ENCODE peak calls at places on chromosomes 16 and 17, in eight cellular contexts. P is B cell, B is LNCaP clone FGC, L is ascending aorta, R is endothelial cell of umbilical vein, G is uterus, X is HFFc6, O is tibial artery. S is an unnamed sample.

GRCh38 chr16:69494993-69495392 is 70.6 kb downstream of the CYB5B start:
- DNase-seq in P (no peak), B (no peak), L (no peak), R (peak), G (no peak), X (no peak), O (no peak), S (no peak)

GRCh38 chr16:24497405-24497804 is 42.0 kb upstream of the RBBP6 start:
- DNase-seq in P (no peak), B (no peak), L (no peak), R (no peak), G (no peak), X (peak), O (no peak), S (no peak)

GRCh38 chr17:66580178-66580577 is 254.7 kb upstream of the CACNG5 start:
- DNase-seq in P (no peak), B (no peak), L (no peak), R (peak), G (peak), X (peak), O (peak), S (no peak)

GRCh38 chr17:8386841-8387240 is 3.8 kb upstream of the RPL26 start:
- DNase-seq in P (no peak), B (no peak), L (no peak), R (no peak), G (no peak), X (no peak), O (no peak), S (no peak)

GRCh38 chr17:11935734-11936406 is 61.4 kb downstream of the ZNF18 start:
- DNase-seq in P (peak), B (peak), L (no peak), R (peak), G (no peak), X (peak), O (no peak), S (no peak)

GRCh38 chr17:227581-228222 is 46.3 kb upstream of the DOC2B start:
- DNase-seq in P (no peak), B (no peak), L (no peak), R (no peak), G (no peak), X (no peak), O (peak), S (no peak)

GRCh38 chr16:20624205-20624604 is 48.0 kb upstream of the ACSM2B start:
- DNase-seq in P (no peak), B (no peak), L (no peak), R (no peak), G (no peak), X (no peak), O (no peak), S (no peak)

GRCh38 chr16:80931985-80932720 is 74.5 kb downstream of the CMC2 start:
- DNase-seq in P (peak), B (no peak), L (no peak), R (peak), G (peak), X (peak), O (peak), S (no peak)

GRCh38 chr17:59427996-59428395 is 96.5 kb downstream of the YPEL2 start:
- DNase-seq in P (no peak), B (no peak), L (no peak), R (peak), G (peak), X (no peak), O (no peak), S (no peak)

GRCh38 chr17:70563301-70563820 is 394.0 kb downstream of the KCNJ2 start:
- DNase-seq in P (no peak), B (peak), L (no peak), R (peak), G (no peak), X (no peak), O (no peak), S (no peak)

GRCh38 chr17:45814622-45815606 is 29.8 kb upstream of the SPPL2C start:
- DNase-seq in P (no peak), B (no peak), L (no peak), R (no peak), G (no peak), X (no peak), O (no peak), S (no peak)

GRCh38 chr16:71406316-71406715 is 35.5 kb downstream of the TLE7 start:
- DNase-seq in P (no peak), B (no peak), L (no peak), R (no peak), G (no peak), X (no peak), O (no peak), S (no peak)

GRCh38 chr17:75571197-75571884 is 16.3 kb upstream of the MYO15B start:
- DNase-seq in P (peak), B (no peak), L (peak), R (peak), G (no peak), X (no peak), O (peak), S (no peak)

GRCh38 chr17:7720125-7720524 is 2.6 kb downstream of the DNAH2 start:
- DNase-seq in P (no peak), B (no peak), L (no peak), R (no peak), G (no peak), X (no peak), O (no peak), S (no peak)

GRCh38 chr16:67169642-67170167 is 633 bp upstream of the NOL3 start:
- DNase-seq in P (no peak), B (no peak), L (no peak), R (peak), G (no peak), X (no peak), O (no peak), S (no peak)

GRCh38 chr17:6415616-6416015 is 19.3 kb downstream of the AIPL1 start:
- DNase-seq in P (no peak), B (no peak), L (no peak), R (no peak), G (no peak), X (no peak), O (no peak), S (no peak)

GRCh38 chr17:6408271-6408670 is 26.6 kb downstream of the AIPL1 start:
- DNase-seq in P (no peak), B (no peak), L (no peak), R (no peak), G (no peak), X (no peak), O (no peak), S (no peak)

DNA sequence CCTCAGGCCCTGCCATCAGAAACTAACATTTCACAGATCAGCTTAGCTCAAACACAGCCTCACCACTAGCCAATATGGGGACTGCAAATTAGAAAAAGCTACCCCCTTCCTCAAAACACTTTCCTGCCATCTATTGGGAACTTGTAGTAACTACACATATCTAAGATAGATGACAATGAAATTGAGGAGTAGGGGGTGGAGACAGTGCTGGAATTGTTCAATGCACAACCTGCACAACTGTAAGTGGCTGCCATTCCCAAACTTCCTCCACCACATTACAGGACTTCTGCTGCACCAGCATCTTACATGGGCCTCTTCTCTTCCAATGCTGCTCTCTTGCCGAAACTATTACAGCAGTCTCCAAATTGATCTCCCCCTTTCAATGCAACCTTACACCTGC is 21.8 kb downstream of the AIPL1 start:
- DNase-seq in P (no peak), B (peak), L (no peak), R (peak), G (no peak), X (peak), O (no peak), S (no peak)
- TF ChIP-seq CTCF in P (peak), B (peak), L (no peak), R (peak), G (no peak), X (peak), O (no peak), S (no peak)

DNA sequence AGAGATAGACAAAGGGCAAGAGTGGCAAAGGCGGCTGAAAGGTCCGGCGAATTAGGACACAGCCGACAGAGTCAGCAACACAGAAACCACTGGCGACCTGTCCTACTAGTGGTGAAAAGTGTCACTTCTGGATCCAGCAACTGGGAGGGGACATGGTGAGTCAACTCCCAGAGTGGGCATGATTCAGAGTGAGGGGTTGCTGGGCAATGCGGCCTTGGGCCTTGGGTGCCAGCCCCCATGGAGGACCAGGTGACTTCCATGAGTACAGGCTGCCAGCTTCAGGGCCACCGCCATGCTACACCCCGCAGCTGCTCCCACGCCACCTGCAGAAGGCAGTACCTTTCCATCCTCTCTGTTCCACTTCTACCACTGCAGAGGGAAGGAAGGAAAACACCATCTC is 110.6 kb downstream of the ZFHX3 start:
- DNase-seq in P (no peak), B (no peak), L (no peak), R (no peak), G (no peak), X (no peak), O (no peak), S (no peak)
- TF ChIP-seq CTCF in P (no peak), B (no peak), L (peak), R (no peak), G (no peak), X (no peak), O (no peak), S (no peak)

DNA sequence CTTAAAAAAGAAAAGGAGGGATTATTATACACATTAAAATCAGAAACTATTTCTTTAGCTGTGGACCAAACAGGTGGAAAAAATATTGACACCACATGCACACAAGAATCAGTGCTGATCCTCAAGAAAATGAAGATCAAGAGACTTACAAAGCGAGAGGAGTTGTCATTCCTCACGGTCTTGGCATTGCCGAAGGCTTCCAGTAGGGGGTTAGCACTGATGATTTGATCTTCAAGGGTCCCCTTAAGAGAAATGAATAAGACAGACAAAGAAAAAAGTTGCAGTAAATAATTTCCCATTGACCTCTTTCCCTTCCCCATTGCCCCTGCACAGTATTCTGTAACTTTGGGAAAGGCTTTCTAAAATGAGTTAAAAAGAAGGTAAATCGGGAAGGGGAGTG is 6.0 kb downstream of the MYH4 start:
- DNase-seq in P (no peak), B (no peak), L (no peak), R (no peak), G (no peak), X (no peak), O (no peak), S (no peak)
- TF ChIP-seq CTCF in P (no peak), B (no peak), L (no peak), R (no peak), G (no peak), X (no peak), O (no peak), S (no peak)

DNA sequence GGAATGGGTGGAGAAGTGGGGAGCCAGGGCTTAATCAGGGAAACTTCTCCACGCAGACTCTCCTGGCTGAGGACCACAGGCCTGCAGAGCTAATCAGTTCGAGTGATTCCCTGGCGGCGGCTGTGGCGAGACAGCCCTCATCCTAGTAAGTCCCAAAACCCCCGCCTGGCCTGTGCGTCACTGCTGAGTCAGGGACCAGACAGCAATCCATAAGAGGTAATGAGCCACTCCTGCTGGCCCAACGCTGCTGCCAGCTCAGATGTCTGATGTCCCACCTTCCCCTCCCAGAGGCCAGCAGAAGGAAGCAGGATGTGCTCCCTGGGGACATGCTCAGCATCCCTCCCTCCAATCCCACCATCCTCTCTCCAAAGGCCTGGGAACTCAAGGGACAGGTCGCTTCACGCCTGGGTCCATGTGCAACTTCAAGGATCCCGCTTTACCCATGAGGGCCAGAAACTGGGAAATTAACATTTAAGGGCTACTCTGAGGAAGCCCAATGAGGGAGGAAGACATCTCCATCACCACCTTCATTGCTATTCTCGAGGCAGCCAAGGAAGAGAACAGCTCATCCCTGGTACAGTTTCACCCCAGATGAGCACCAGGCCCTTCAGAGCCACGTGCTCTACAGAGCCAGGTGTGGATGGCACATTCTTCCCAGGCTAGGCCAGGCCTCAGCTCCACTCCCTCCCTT is 7.9 kb downstream of the ACLY start:
- DNase-seq in P (no peak), B (no peak), L (no peak), R (no peak), G (no peak), X (peak), O (no peak), S (no peak)
- TF ChIP-seq CTCF in P (no peak), B (no peak), L (no peak), R (no peak), G (no peak), X (peak), O (no peak), S (no peak)

GRCh38 chr16:10862432-10862831 is 14.6 kb upstream of the CIITA start:
- DNase-seq in P (no peak), B (no peak), L (no peak), R (no peak), G (no peak), X (peak), O (peak), S (no peak)
- TF ChIP-seq CTCF in P (no peak), B (no peak), L (no peak), R (no peak), G (no peak), X (no peak), O (no peak), S (no peak)

GRCh38 chr17:80545499-80545826 is 825 bp downstream of the RPTOR start:
- DNase-seq in P (no peak), B (no peak), L (no peak), R (peak), G (no peak), X (no peak), O (no peak), S (no peak)

GRCh38 chr17:80539022-80539421 is 5.6 kb upstream of the RPTOR start:
- DNase-seq in P (peak), B (no peak), L (no peak), R (peak), G (no peak), X (no peak), O (no peak), S (no peak)

GRCh38 chr17:80546267-80546666 is 1.6 kb downstream of the RPTOR start:
- DNase-seq in P (no peak), B (no peak), L (no peak), R (no peak), G (no peak), X (no peak), O (no peak), S (no peak)

DNA sequence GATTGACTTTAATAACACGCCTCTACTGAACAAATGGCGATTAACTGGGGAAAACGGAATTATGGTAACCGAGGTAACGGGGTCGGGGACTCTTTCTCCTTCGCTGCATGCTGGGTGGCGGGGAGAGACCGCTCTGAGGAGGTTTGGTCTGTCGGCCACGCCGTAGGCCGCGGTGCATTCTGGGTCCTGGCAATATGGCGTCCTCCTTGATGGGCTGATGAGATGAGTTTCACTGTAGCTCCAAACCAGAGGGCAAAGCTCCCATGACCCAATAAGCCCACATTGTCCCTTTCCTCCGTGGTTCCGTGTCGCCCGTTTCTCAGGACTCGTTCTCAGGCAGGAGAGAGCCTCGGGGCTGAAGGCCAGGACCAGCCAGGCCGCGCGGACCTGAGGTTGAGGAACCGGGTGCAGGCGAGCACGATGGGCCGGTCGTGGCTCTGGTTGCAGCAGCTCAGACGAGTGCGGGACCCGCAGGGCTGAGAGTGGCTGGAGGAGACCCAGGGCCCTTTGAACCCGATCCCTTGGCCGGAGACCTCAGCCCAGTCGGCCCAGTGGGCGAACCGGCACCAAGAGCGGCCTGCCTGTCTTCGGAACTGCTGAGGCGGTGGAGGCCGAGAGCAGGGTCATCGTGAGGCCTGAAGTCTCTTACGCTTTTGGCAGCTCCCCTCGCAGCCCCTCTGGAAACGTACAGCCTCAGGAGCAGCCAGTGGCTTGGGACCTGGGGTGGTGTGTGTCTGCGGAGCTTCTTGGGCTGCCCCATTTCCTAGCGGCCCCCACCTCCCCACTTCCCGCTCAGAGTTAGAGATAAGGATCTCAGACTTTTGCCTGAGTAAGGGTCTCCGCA is at the start of gene RPTOR:
- DNase-seq in P (peak), B (peak), L (peak), R (peak), G (peak), X (peak), O (peak), S (peak)
- TF ChIP-seq CTCF in P (no peak), B (no peak), L (no peak), R (no peak), G (no peak), X (no peak), O (no peak), S (no peak)

S was measured in omental fat pad.